ENCODE peak calls at places on chromosomes 7 and 10, in five cellular contexts. Z is GM12864, G is fibroblast of pulmonary artery, K is fibroblast of mammary gland, Y is epithelial cell of esophagus. C is an unnamed sample.

GRCh38 chr7:80708007-80708594 is 69.7 kb downstream of the CD36 start:
- DNase-seq in K (no peak), Y (no peak), G (no peak), Z (no peak), C (no peak)

GRCh38 chr7:131170440-131171105 is 157.1 kb upstream of the MKLN1 start:
- DNase-seq in G (peak), K (peak), Y (no peak), Z (no peak), C (no peak)

GRCh38 chr10:114933588-114933987 is 4.4 kb upstream of the TRUB1 start:
- DNase-seq in G (peak), K (peak), Z (no peak), Y (peak), C (no peak)

GRCh38 chr10:108303149-108303548 is 1138.6 kb upstream of the SORCS1 start:
- DNase-seq in Y (peak), G (no peak), K (peak), Z (no peak), C (no peak)

GRCh38 chr10:97647556-97647955 is 7.1 kb downstream of the PI4K2A start:
- DNase-seq in Y (peak), G (peak), Z (no peak), K (peak), C (no peak)

GRCh38 chr10:79433324-79434222 is 11.9 kb downstream of the ZCCHC24 start:
- DNase-seq in Z (no peak), G (no peak), Y (no peak), K (no peak), C (no peak)

GRCh38 chr10:79066460-79067240 is 2.1 kb upstream of the ZMIZ1 start:
- DNase-seq in Z (no peak), K (peak), Y (peak), G (peak), C (peak)

GRCh38 chr7:100679129-100679926 is 5.8 kb downstream of the GNB2 start:
- DNase-seq in Z (no peak), K (no peak), G (no peak), Y (no peak), C (peak)

GRCh38 chr10:27022048-27022447 is 78.2 kb downstream of the ANKRD26 start:
- DNase-seq in Y (no peak), Z (no peak), K (no peak), G (no peak), C (no peak)

GRCh38 chr10:112177247-112177646 is 6.3 kb downstream of the GPAM start:
- DNase-seq in K (no peak), G (no peak), Y (no peak), Z (no peak), C (no peak)

GRCh38 chr7:87220734-87221215 is 1.2 kb upstream of the TMEM243 start:
- DNase-seq in G (no peak), K (peak), Z (no peak), Y (peak), C (no peak)

GRCh38 chr7:132773527-132773956 is 197.3 kb upstream of the PLXNA4 start:
- DNase-seq in Y (peak), G (peak), Z (no peak), K (peak), C (no peak)

GRCh38 chr7:102073931-102074880 is 212.5 kb upstream of the SH2B2 start:
- DNase-seq in G (no peak), K (no peak), Y (no peak), Z (no peak), C (no peak)

GRCh38 chr10:100788027-100788900 is 42.9 kb downstream of the PAX2 start:
- DNase-seq in Z (no peak), K (no peak), Y (no peak), G (no peak), C (no peak)

GRCh38 chr10:119502214-119502613 is 40.3 kb downstream of the RGS10 start:
- DNase-seq in Z (no peak), G (no peak), K (no peak), Y (no peak), C (peak)

GRCh38 chr10:4003348-4003973 is 218.5 kb upstream of the KLF6 start:
- DNase-seq in K (no peak), G (no peak), Y (no peak), Z (no peak), C (no peak)

GRCh38 chr10:86144301-86144700 is 222.3 kb downstream of the GRID1 start:
- DNase-seq in Z (no peak), G (no peak), Y (no peak), K (no peak), C (no peak)

GRCh38 chr7:365593-365992 is 75.6 kb downstream of the FOXL3 start:
- DNase-seq in Y (no peak), Z (no peak), G (no peak), K (no peak), C (no peak)

GRCh38 chr10:36388162-36388561 is 737.2 kb upstream of the ANKRD30A start:
- DNase-seq in Z (no peak), G (peak), K (no peak), Y (no peak), C (no peak)

GRCh38 chr10:116636976-116637375 is 16.2 kb downstream of the PNLIPRP2 start:
- DNase-seq in G (no peak), Z (no peak), K (no peak), Y (no peak), C (no peak)

GRCh38 chr10:25113231-25114035 is 61.4 kb upstream of the GPR158 start:
- DNase-seq in Z (peak), K (peak), G (peak), Y (peak), C (peak)

GRCh38 chr7:155993420-155994252 is 181.4 kb upstream of the SHH start:
- DNase-seq in G (no peak), Y (peak), K (no peak), Z (no peak), C (no peak)

GRCh38 chr10:88493676-88494483 is 89.2 kb downstream of the RNLS start:
- DNase-seq in G (peak), Z (no peak), K (peak), Y (no peak), C (peak)

GRCh38 chr10:97013983-97014382 is 171.8 kb downstream of the SLIT1 start:
- DNase-seq in G (no peak), Z (no peak), K (no peak), Y (no peak), C (no peak)

GRCh38 chr10:103666109-103666508 is 172.6 kb downstream of the NEURL1 start:
- DNase-seq in G (peak), Y (peak), Z (no peak), K (peak), C (no peak)

GRCh38 chr7:2609001-2609411 is 22.8 kb upstream of the TTYH3 start:
- DNase-seq in K (peak), G (peak), Z (no peak), Y (peak), C (peak)

GRCh38 chr10:49369216-49370162 is 26.4 kb downstream of the DRGX start:
- DNase-seq in Y (no peak), K (no peak), G (no peak), Z (no peak), C (no peak)

GRCh38 chr10:127756264-127756663 is 19.3 kb downstream of the FOXI2 start:
- DNase-seq in G (no peak), K (no peak), Y (no peak), Z (no peak), C (no peak)

GRCh38 chr10:28302668-28303488 is at the start of gene MPP7:
- DNase-seq in G (peak), K (peak), Z (peak), Y (peak), C (peak)

GRCh38 chr7:129969881-129970446 is 17.2 kb upstream of the UBE2H start:
- DNase-seq in Z (no peak), Y (peak), G (peak), K (peak), C (no peak)

GRCh38 chr7:78770422-78771410 is 682.8 kb downstream of the MAGI2 start:
- DNase-seq in K (peak), Y (peak), Z (peak), G (peak), C (no peak)

GRCh38 chr7:80279760-80280159 is 145.1 kb downstream of the GNAI1 start:
- DNase-seq in Z (no peak), G (no peak), Y (no peak), K (no peak), C (no peak)

GRCh38 chr7:10974717-10975032 is 1.0 kb downstream of the PHF14 start:
- DNase-seq in Z (no peak), G (no peak), K (no peak), Y (no peak), C (no peak)

GRCh38 chr7:51006483-51007235 is 224.0 kb upstream of the GRB10 start:
- DNase-seq in Y (no peak), K (no peak), G (no peak), Z (no peak), C (no peak)

GRCh38 chr7:98137826-98138151 is 31.1 kb downstream of the LMTK2 start:
- DNase-seq in Z (peak), Y (no peak), G (no peak), K (no peak), C (peak)

GRCh38 chr7:98134420-98134819 is 27.8 kb downstream of the LMTK2 start:
- DNase-seq in Y (no peak), G (no peak), K (no peak), Z (no peak), C (no peak)

GRCh38 chr7:98135984-98136383 is 29.3 kb downstream of the LMTK2 start:
- DNase-seq in G (no peak), Y (no peak), Z (no peak), K (no peak), C (no peak)

GRCh38 chr7:98137134-98137825 is 30.6 kb downstream of the LMTK2 start:
- DNase-seq in Z (no peak), K (no peak), G (no peak), Y (no peak), C (no peak)

DNA sequence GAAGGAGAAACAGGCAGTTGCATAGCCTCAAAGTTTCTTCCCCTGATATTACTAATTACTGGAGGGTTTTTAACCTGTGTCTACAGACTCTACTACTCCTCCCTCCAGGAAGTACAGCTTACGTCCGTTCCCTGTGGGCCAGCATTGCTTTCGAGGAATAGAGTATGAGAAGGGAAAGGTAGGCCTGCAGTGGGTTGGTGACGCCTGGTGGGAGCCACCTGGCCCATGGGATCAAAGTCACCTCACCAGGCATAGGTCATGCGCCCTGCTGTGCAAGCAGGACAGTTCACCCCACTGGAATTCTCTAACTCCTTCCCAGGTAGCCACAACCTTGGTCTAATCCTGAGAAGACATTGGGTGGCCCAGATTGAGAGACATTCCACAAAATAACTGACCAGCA is 29.8 kb downstream of the LMTK2 start:
- DNase-seq in Z (no peak), Y (no peak), K (no peak), G (no peak), C (no peak)
- TF ChIP-seq CTCF in Z (no peak), Y (no peak), K (no peak), G (no peak), C (no peak)

GRCh38 chr7:123051916-123052315 is 56.4 kb upstream of the TAS2R16 start:
- DNase-seq in Z (no peak), K (no peak), G (peak), Y (no peak), C (no peak)

GRCh38 chr7:123043642-123044041 is 48.1 kb upstream of the TAS2R16 start:
- DNase-seq in Y (no peak), G (no peak), K (no peak), Z (no peak), C (no peak)

DNA sequence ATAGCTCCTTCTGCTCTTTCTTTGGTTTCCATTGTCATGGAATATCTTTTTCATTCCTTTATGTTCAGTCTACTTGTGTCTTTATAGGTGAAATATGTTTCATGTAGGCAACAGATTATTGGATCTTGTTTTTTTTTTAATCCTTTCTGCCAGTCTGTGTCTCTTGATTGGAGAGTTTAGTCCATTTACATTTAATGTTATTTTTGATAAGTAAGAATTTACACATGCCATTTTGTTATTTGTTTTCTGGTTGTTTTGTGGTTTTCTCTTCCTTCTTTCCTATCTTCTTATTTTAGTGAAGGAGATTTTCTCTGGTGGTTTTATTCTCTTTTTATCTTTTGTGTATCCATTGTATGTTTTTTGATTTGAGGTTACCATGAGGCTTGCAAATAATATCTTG is 52.5 kb upstream of the TAS2R16 start:
- DNase-seq in Z (no peak), Y (no peak), G (no peak), K (no peak), C (no peak)
- TF ChIP-seq CTCF in Z (no peak), Y (no peak), G (no peak), K (no peak), C (no peak)

DNA sequence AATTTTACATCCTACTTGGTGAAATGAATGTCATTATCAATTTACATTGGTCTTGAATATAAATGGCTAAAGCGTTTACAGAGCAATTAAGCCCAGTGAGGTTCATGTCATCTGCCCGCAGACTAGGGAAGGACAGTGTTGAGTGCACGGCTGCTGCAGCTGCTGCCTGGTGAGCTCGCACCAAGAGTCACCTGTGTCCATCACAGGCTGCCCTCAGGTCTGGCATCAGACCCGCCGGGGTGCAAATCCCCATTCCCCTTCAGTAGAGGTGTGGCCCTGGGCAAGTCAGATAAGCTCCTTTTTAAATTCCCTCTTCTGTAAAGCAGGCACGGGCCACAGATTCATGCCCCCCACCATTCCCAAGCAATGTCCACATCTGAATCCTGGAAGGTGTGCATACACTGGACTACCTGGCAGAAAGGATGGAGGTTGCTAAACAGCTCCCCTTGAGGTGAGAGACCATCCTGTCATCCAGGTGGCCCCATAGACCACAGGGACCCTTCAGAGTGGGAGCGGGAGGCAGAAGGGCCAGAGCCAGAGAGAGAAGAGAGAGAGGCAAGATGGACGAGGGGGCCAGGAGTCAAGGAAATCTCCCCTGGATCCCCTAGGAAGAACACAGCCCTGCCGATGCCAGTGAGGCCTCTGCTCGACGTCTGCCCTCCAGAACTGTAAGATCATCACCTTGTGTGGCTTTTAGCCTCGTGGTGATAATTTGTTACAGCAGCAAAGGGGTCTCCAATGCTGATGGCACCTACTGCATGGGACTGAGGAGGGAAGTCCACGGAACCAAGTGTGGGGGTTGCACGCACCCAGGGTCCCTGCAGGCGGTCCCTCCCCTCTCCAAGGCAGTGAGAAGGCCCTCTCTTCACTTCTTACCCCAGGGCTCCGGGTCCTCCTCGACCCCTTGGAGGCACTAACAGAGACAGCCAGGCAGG is 168.8 kb downstream of the TCERG1L start:
- DNase-seq in Y (no peak), G (no peak), K (no peak), Z (no peak), C (no peak)
- TF ChIP-seq CTCF in Y (no peak), G (no peak), K (no peak), Z (no peak), C (no peak)

GRCh38 chr7:64174328-64174727 is 32.7 kb upstream of the ZNF735 start:
- DNase-seq in K (no peak), G (no peak), Z (no peak), Y (no peak), C (no peak)

GRCh38 chr7:64174941-64175340 is 32.1 kb upstream of the ZNF735 start:
- DNase-seq in K (no peak), Z (no peak), Y (peak), G (no peak), C (no peak)
- TF ChIP-seq CTCF in K (no peak), Z (no peak), Y (no peak), G (no peak), C (no peak)

DNA sequence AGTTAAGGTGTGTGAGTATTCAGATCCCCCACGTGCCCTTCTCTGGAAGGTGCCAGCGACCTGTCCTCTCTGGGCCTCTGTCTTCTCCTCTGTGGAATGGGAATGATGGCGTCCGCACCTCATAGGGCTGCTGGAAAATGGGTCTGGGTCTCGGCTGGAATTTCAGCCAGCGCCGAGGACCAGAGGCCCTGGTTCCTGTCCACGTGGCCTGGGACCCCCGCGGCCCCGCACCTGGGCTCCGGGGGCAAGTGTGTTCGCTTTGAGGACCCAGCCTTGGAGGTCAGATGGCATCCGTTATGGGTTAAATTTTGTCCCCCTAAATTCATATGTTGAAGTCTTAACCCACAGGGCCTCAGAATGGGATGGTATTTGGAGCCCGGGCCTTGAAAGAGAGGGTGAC is 32.6 kb upstream of the PSMG3 start:
- DNase-seq in K (no peak), Z (no peak), Y (no peak), G (no peak), C (no peak)
- TF ChIP-seq CTCF in K (no peak), Z (no peak), Y (no peak), G (no peak), C (no peak)